ENCODE peak calls at places on chromosomes 5 and 9, in five cellular contexts. One of them, this sample, is unnamed.

GRCh38 chr5:69217154-69217731 is 17.4 kb upstream of the CDK7 start:
- DNase-seq in activated CD8-positive, alpha-beta T cell treated with anti-CD3 and anti-CD28 coated beads for 36 hours: peak
- DNase-seq in transverse colon: peak
- DNase-seq in A673: peak
- DNase-seq in Peyer's patch: no peak
- DNase-seq in this sample: no peak

GRCh38 chr9:346114-346513 is 131.4 kb downstream of the DOCK8 start:
- DNase-seq in activated CD8-positive, alpha-beta T cell treated with anti-CD3 and anti-CD28 coated beads for 36 hours: no peak
- DNase-seq in transverse colon: no peak
- DNase-seq in A673: no peak
- DNase-seq in Peyer's patch: no peak
- DNase-seq in this sample: peak

GRCh38 chr5:109936996-109937395 is 247.3 kb downstream of the MAN2A1 start:
- DNase-seq in activated CD8-positive, alpha-beta T cell treated with anti-CD3 and anti-CD28 coated beads for 36 hours: peak
- DNase-seq in transverse colon: peak
- DNase-seq in A673: no peak
- DNase-seq in Peyer's patch: no peak
- DNase-seq in this sample: no peak

GRCh38 chr5:157603333-157604190 is 28.0 kb upstream of the ADAM19 start:
- DNase-seq in activated CD8-positive, alpha-beta T cell treated with anti-CD3 and anti-CD28 coated beads for 36 hours: peak
- DNase-seq in transverse colon: no peak
- DNase-seq in A673: no peak
- DNase-seq in Peyer's patch: no peak
- DNase-seq in this sample: peak

GRCh38 chr5:57164124-57164523 is 9.7 kb upstream of the GPBP1 start:
- DNase-seq in activated CD8-positive, alpha-beta T cell treated with anti-CD3 and anti-CD28 coated beads for 36 hours: no peak
- DNase-seq in transverse colon: no peak
- DNase-seq in A673: no peak
- DNase-seq in Peyer's patch: no peak
- DNase-seq in this sample: no peak

GRCh38 chr5:16819522-16820167 is 116.4 kb downstream of the MYO10 start:
- DNase-seq in activated CD8-positive, alpha-beta T cell treated with anti-CD3 and anti-CD28 coated beads for 36 hours: no peak
- DNase-seq in transverse colon: no peak
- DNase-seq in A673: no peak
- DNase-seq in Peyer's patch: no peak
- DNase-seq in this sample: no peak

GRCh38 chr9:114525505-114525904 is 20.2 kb upstream of the WHRN start:
- DNase-seq in activated CD8-positive, alpha-beta T cell treated with anti-CD3 and anti-CD28 coated beads for 36 hours: no peak
- DNase-seq in transverse colon: no peak
- DNase-seq in A673: no peak
- DNase-seq in Peyer's patch: no peak
- DNase-seq in this sample: no peak

GRCh38 chr5:172932313-172933017 is 26.8 kb upstream of the RPL26L1 start:
- DNase-seq in activated CD8-positive, alpha-beta T cell treated with anti-CD3 and anti-CD28 coated beads for 36 hours: peak
- DNase-seq in transverse colon: peak
- DNase-seq in A673: peak
- DNase-seq in Peyer's patch: peak
- DNase-seq in this sample: peak

GRCh38 chr9:77750981-77751340 is 102.8 kb upstream of the GNA14 start:
- DNase-seq in activated CD8-positive, alpha-beta T cell treated with anti-CD3 and anti-CD28 coated beads for 36 hours: no peak
- DNase-seq in transverse colon: no peak
- DNase-seq in A673: peak
- DNase-seq in Peyer's patch: no peak
- DNase-seq in this sample: no peak

GRCh38 chr5:4563400-4563799 is 576.7 kb upstream of the ADAMTS16 start:
- DNase-seq in activated CD8-positive, alpha-beta T cell treated with anti-CD3 and anti-CD28 coated beads for 36 hours: no peak
- DNase-seq in transverse colon: no peak
- DNase-seq in A673: no peak
- DNase-seq in Peyer's patch: no peak
- DNase-seq in this sample: peak

GRCh38 chr5:58122993-58123392 is 336.9 kb downstream of the PLK2 start:
- DNase-seq in activated CD8-positive, alpha-beta T cell treated with anti-CD3 and anti-CD28 coated beads for 36 hours: no peak
- DNase-seq in transverse colon: no peak
- DNase-seq in A673: no peak
- DNase-seq in Peyer's patch: no peak
- DNase-seq in this sample: no peak

GRCh38 chr5:81848368-81848767 is 97.5 kb upstream of the SSBP2 start:
- DNase-seq in activated CD8-positive, alpha-beta T cell treated with anti-CD3 and anti-CD28 coated beads for 36 hours: no peak
- DNase-seq in transverse colon: peak
- DNase-seq in A673: peak
- DNase-seq in Peyer's patch: no peak
- DNase-seq in this sample: no peak

GRCh38 chr5:83987513-83988292 is 267.0 kb upstream of the HAPLN1 start:
- DNase-seq in activated CD8-positive, alpha-beta T cell treated with anti-CD3 and anti-CD28 coated beads for 36 hours: no peak
- DNase-seq in transverse colon: no peak
- DNase-seq in A673: no peak
- DNase-seq in Peyer's patch: no peak
- DNase-seq in this sample: no peak

GRCh38 chr5:157767674-157768073 is 24.2 kb downstream of the LSM11 start:
- DNase-seq in activated CD8-positive, alpha-beta T cell treated with anti-CD3 and anti-CD28 coated beads for 36 hours: no peak
- DNase-seq in transverse colon: no peak
- DNase-seq in A673: no peak
- DNase-seq in Peyer's patch: no peak
- DNase-seq in this sample: no peak

GRCh38 chr5:32522429-32523143 is 62.8 kb upstream of the SUB1 start:
- DNase-seq in activated CD8-positive, alpha-beta T cell treated with anti-CD3 and anti-CD28 coated beads for 36 hours: peak
- DNase-seq in transverse colon: peak
- DNase-seq in A673: no peak
- DNase-seq in Peyer's patch: no peak
- DNase-seq in this sample: no peak

GRCh38 chr5:98713027-98713426 is 60.4 kb upstream of the RGMB start:
- DNase-seq in activated CD8-positive, alpha-beta T cell treated with anti-CD3 and anti-CD28 coated beads for 36 hours: no peak
- DNase-seq in transverse colon: no peak
- DNase-seq in A673: no peak
- DNase-seq in Peyer's patch: no peak
- DNase-seq in this sample: no peak

GRCh38 chr9:13274901-13275641 is 4.4 kb downstream of the MPDZ start:
- DNase-seq in activated CD8-positive, alpha-beta T cell treated with anti-CD3 and anti-CD28 coated beads for 36 hours: no peak
- DNase-seq in transverse colon: no peak
- DNase-seq in A673: peak
- DNase-seq in Peyer's patch: no peak
- DNase-seq in this sample: no peak

GRCh38 chr9:137145731-137146526 is 7.0 kb downstream of the GRIN1 start:
- DNase-seq in activated CD8-positive, alpha-beta T cell treated with anti-CD3 and anti-CD28 coated beads for 36 hours: no peak
- DNase-seq in transverse colon: no peak
- DNase-seq in A673: no peak
- DNase-seq in Peyer's patch: no peak
- DNase-seq in this sample: peak

GRCh38 chr9:137611623-137612609 is 6.4 kb downstream of the ARRDC1 start:
- DNase-seq in activated CD8-positive, alpha-beta T cell treated with anti-CD3 and anti-CD28 coated beads for 36 hours: peak
- DNase-seq in transverse colon: peak
- DNase-seq in A673: no peak
- DNase-seq in Peyer's patch: peak
- DNase-seq in this sample: no peak

GRCh38 chr5:144468542-144468941 is 297.9 kb downstream of the KCTD16 start:
- DNase-seq in activated CD8-positive, alpha-beta T cell treated with anti-CD3 and anti-CD28 coated beads for 36 hours: no peak
- DNase-seq in transverse colon: no peak
- DNase-seq in A673: no peak
- DNase-seq in Peyer's patch: no peak
- DNase-seq in this sample: no peak

GRCh38 chr5:172005708-172006377 is 595 bp downstream of the FBXW11 start:
- DNase-seq in activated CD8-positive, alpha-beta T cell treated with anti-CD3 and anti-CD28 coated beads for 36 hours: peak
- DNase-seq in transverse colon: peak
- DNase-seq in A673: peak
- DNase-seq in Peyer's patch: peak
- DNase-seq in this sample: peak

GRCh38 chr9:6893350-6894131 is 135.8 kb downstream of the KDM4C start:
- DNase-seq in activated CD8-positive, alpha-beta T cell treated with anti-CD3 and anti-CD28 coated beads for 36 hours: peak
- DNase-seq in transverse colon: no peak
- DNase-seq in A673: peak
- DNase-seq in Peyer's patch: no peak
- DNase-seq in this sample: no peak

GRCh38 chr5:54621048-54621447 is 103.5 kb downstream of the SNX18 start:
- DNase-seq in activated CD8-positive, alpha-beta T cell treated with anti-CD3 and anti-CD28 coated beads for 36 hours: no peak
- DNase-seq in transverse colon: no peak
- DNase-seq in A673: no peak
- DNase-seq in Peyer's patch: no peak
- DNase-seq in this sample: no peak

GRCh38 chr5:473344-474192 is 30.6 kb downstream of the EXOC3 start:
- DNase-seq in activated CD8-positive, alpha-beta T cell treated with anti-CD3 and anti-CD28 coated beads for 36 hours: peak
- DNase-seq in transverse colon: peak
- DNase-seq in A673: peak
- DNase-seq in Peyer's patch: peak
- DNase-seq in this sample: peak

GRCh38 chr5:140341591-140341990 is 4.8 kb downstream of the HBEGF start:
- DNase-seq in activated CD8-positive, alpha-beta T cell treated with anti-CD3 and anti-CD28 coated beads for 36 hours: peak
- DNase-seq in transverse colon: no peak
- DNase-seq in A673: no peak
- DNase-seq in Peyer's patch: no peak
- DNase-seq in this sample: no peak

GRCh38 chr5:177378884-177379883 is 5.0 kb upstream of the SLC34A1 start:
- DNase-seq in activated CD8-positive, alpha-beta T cell treated with anti-CD3 and anti-CD28 coated beads for 36 hours: peak
- DNase-seq in transverse colon: no peak
- DNase-seq in A673: peak
- DNase-seq in Peyer's patch: no peak
- DNase-seq in this sample: no peak

GRCh38 chr9:126363847-126364671 is 37.4 kb downstream of the MVB12B start:
- DNase-seq in activated CD8-positive, alpha-beta T cell treated with anti-CD3 and anti-CD28 coated beads for 36 hours: no peak
- DNase-seq in transverse colon: peak
- DNase-seq in A673: no peak
- DNase-seq in Peyer's patch: no peak
- DNase-seq in this sample: no peak

GRCh38 chr9:126366366-126367011 is 39.9 kb downstream of the MVB12B start:
- DNase-seq in activated CD8-positive, alpha-beta T cell treated with anti-CD3 and anti-CD28 coated beads for 36 hours: no peak
- DNase-seq in transverse colon: peak
- DNase-seq in A673: no peak
- DNase-seq in Peyer's patch: no peak
- DNase-seq in this sample: no peak

GRCh38 chr9:126367139-126367538 is 40.5 kb downstream of the MVB12B start:
- DNase-seq in activated CD8-positive, alpha-beta T cell treated with anti-CD3 and anti-CD28 coated beads for 36 hours: no peak
- DNase-seq in transverse colon: no peak
- DNase-seq in A673: no peak
- DNase-seq in Peyer's patch: no peak
- DNase-seq in this sample: no peak

GRCh38 chr9:126367646-126368419 is 41.2 kb downstream of the MVB12B start:
- DNase-seq in activated CD8-positive, alpha-beta T cell treated with anti-CD3 and anti-CD28 coated beads for 36 hours: no peak
- DNase-seq in transverse colon: peak
- DNase-seq in A673: no peak
- DNase-seq in Peyer's patch: no peak
- DNase-seq in this sample: no peak

GRCh38 chr9:126365780-126366179 is 39.2 kb downstream of the MVB12B start:
- DNase-seq in activated CD8-positive, alpha-beta T cell treated with anti-CD3 and anti-CD28 coated beads for 36 hours: no peak
- DNase-seq in transverse colon: no peak
- DNase-seq in A673: no peak
- DNase-seq in Peyer's patch: no peak
- DNase-seq in this sample: no peak
- TF ChIP-seq CTCF in activated CD8-positive, alpha-beta T cell treated with anti-CD3 and anti-CD28 coated beads for 36 hours: no peak
- TF ChIP-seq CTCF in transverse colon: no peak
- TF ChIP-seq CTCF in A673: no peak
- TF ChIP-seq CTCF in Peyer's patch: no peak
- TF ChIP-seq CTCF in this sample: no peak

GRCh38 chr9:4642351-4642750 is 19.7 kb upstream of the PLPP6 start:
- DNase-seq in activated CD8-positive, alpha-beta T cell treated with anti-CD3 and anti-CD28 coated beads for 36 hours: no peak
- DNase-seq in transverse colon: no peak
- DNase-seq in A673: no peak
- DNase-seq in Peyer's patch: no peak
- DNase-seq in this sample: no peak

GRCh38 chr9:4639420-4639819 is 22.7 kb upstream of the PLPP6 start:
- DNase-seq in activated CD8-positive, alpha-beta T cell treated with anti-CD3 and anti-CD28 coated beads for 36 hours: no peak
- DNase-seq in transverse colon: no peak
- DNase-seq in A673: no peak
- DNase-seq in Peyer's patch: no peak
- DNase-seq in this sample: no peak

GRCh38 chr9:4638968-4639367 is 23.1 kb upstream of the PLPP6 start:
- DNase-seq in activated CD8-positive, alpha-beta T cell treated with anti-CD3 and anti-CD28 coated beads for 36 hours: no peak
- DNase-seq in transverse colon: no peak
- DNase-seq in A673: no peak
- DNase-seq in Peyer's patch: no peak
- DNase-seq in this sample: no peak

GRCh38 chr9:4640027-4640426 is 22.1 kb upstream of the PLPP6 start:
- DNase-seq in activated CD8-positive, alpha-beta T cell treated with anti-CD3 and anti-CD28 coated beads for 36 hours: peak
- DNase-seq in transverse colon: peak
- DNase-seq in A673: peak
- DNase-seq in Peyer's patch: no peak
- DNase-seq in this sample: peak
- TF ChIP-seq CTCF in activated CD8-positive, alpha-beta T cell treated with anti-CD3 and anti-CD28 coated beads for 36 hours: peak
- TF ChIP-seq CTCF in transverse colon: peak
- TF ChIP-seq CTCF in A673: peak
- TF ChIP-seq CTCF in Peyer's patch: peak
- TF ChIP-seq CTCF in this sample: peak

GRCh38 chr9:134367061-134367460 is 40.8 kb downstream of the RXRA start:
- DNase-seq in activated CD8-positive, alpha-beta T cell treated with anti-CD3 and anti-CD28 coated beads for 36 hours: no peak
- DNase-seq in transverse colon: no peak
- DNase-seq in A673: no peak
- DNase-seq in Peyer's patch: no peak
- DNase-seq in this sample: no peak
- TF ChIP-seq CTCF in activated CD8-positive, alpha-beta T cell treated with anti-CD3 and anti-CD28 coated beads for 36 hours: no peak
- TF ChIP-seq CTCF in transverse colon: no peak
- TF ChIP-seq CTCF in A673: no peak
- TF ChIP-seq CTCF in Peyer's patch: no peak
- TF ChIP-seq CTCF in this sample: no peak

GRCh38 chr5:86500947-86501346 is 116.8 kb upstream of the COX7C start:
- DNase-seq in activated CD8-positive, alpha-beta T cell treated with anti-CD3 and anti-CD28 coated beads for 36 hours: no peak
- DNase-seq in transverse colon: no peak
- DNase-seq in A673: peak
- DNase-seq in Peyer's patch: no peak
- DNase-seq in this sample: no peak
- TF ChIP-seq CTCF in activated CD8-positive, alpha-beta T cell treated with anti-CD3 and anti-CD28 coated beads for 36 hours: no peak
- TF ChIP-seq CTCF in transverse colon: no peak
- TF ChIP-seq CTCF in A673: peak
- TF ChIP-seq CTCF in Peyer's patch: peak
- TF ChIP-seq CTCF in this sample: no peak

DNA sequence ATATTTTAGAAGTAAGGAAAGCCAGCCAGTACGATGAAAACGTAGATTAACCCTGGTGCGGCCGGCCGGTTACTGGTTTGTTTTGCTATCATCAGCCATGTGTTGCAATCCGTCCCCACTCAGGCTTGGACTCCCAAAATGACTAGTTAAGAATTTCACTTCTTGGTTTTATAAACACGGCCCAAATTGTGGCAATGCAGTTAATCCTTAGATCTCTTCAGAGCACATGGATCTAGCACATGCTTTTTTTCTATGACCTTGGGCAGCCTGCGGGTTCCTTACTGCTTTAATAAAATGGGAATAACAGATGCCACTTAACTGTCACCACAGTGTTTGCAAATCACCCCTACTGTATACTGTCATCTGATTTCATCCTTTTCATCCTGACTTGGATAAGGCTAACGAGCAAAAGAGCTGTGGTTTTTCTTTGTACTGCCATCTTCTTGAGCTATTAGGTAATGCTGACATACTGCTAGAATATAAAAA is 1.5 kb downstream of the NDFIP1 start:
- DNase-seq in activated CD8-positive, alpha-beta T cell treated with anti-CD3 and anti-CD28 coated beads for 36 hours: peak
- DNase-seq in transverse colon: peak
- DNase-seq in A673: peak
- DNase-seq in Peyer's patch: no peak
- DNase-seq in this sample: no peak
- TF ChIP-seq CTCF in activated CD8-positive, alpha-beta T cell treated with anti-CD3 and anti-CD28 coated beads for 36 hours: peak
- TF ChIP-seq CTCF in transverse colon: no peak
- TF ChIP-seq CTCF in A673: peak
- TF ChIP-seq CTCF in Peyer's patch: peak
- TF ChIP-seq CTCF in this sample: no peak

DNA sequence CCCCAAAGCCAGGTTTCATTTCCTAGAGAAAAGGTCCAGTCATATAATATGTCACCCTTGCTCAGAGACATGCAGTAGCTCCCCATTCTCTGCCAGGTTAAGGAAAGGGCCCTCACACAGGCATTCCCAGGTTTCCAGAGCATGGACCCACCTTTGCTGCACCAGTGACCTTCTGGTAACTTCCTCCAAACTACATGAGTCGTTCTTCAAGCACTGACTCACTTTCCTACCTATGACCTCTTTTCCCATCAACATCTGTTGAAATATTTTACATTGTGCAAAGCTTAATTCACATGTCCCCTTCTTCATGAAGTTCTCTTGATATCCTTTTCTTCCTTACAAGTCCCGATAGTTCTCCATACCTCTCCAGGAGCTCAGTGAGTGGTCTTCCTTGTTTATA is 25.9 kb downstream of the SH3TC2 start:
- DNase-seq in activated CD8-positive, alpha-beta T cell treated with anti-CD3 and anti-CD28 coated beads for 36 hours: peak
- DNase-seq in transverse colon: no peak
- DNase-seq in A673: no peak
- DNase-seq in Peyer's patch: no peak
- DNase-seq in this sample: no peak
- TF ChIP-seq CTCF in activated CD8-positive, alpha-beta T cell treated with anti-CD3 and anti-CD28 coated beads for 36 hours: no peak
- TF ChIP-seq CTCF in transverse colon: no peak
- TF ChIP-seq CTCF in A673: no peak
- TF ChIP-seq CTCF in Peyer's patch: no peak
- TF ChIP-seq CTCF in this sample: no peak

This sample was measured in glutamatergic neuron.